ENCODE peak calls at places on chromosomes 11 and 22, in seven cellular contexts. One of them, this sample, is unnamed.
A peak's percentile ranks its signal among the peaks of the same experiment; 100 is the strongest.

GRCh38 chr11:134466035-134466908 is 54.2 kb upstream of the B3GAT1 start:
- DNase-seq in K562: no peak
- DNase-seq in suprapubic skin: no peak
- DNase-seq in H1: peak; percentile 55
- DNase-seq in endodermal cell: peak; percentile 85
- DNase-seq in transverse colon: peak; percentile 77
- DNase-seq in uterus: no peak
- DNase-seq in this sample: no peak

GRCh38 chr11:65559951-65560537 is 1.9 kb upstream of the LTBP3 start:
- DNase-seq in K562: peak; percentile 42
- DNase-seq in suprapubic skin: no peak
- DNase-seq in H1: no peak
- DNase-seq in endodermal cell: peak; percentile 74
- DNase-seq in transverse colon: peak; percentile 64
- DNase-seq in uterus: no peak
- DNase-seq in this sample: no peak

GRCh38 chr11:123461164-123461563 is 31.1 kb downstream of the GRAMD1B start:
- DNase-seq in K562: no peak
- DNase-seq in suprapubic skin: no peak
- DNase-seq in H1: no peak
- DNase-seq in endodermal cell: no peak
- DNase-seq in transverse colon: no peak
- DNase-seq in uterus: no peak
- DNase-seq in this sample: no peak

GRCh38 chr11:20608938-20609337 is 9.5 kb downstream of the SLC6A5 start:
- DNase-seq in K562: no peak
- DNase-seq in suprapubic skin: no peak
- DNase-seq in H1: no peak
- DNase-seq in endodermal cell: no peak
- DNase-seq in transverse colon: no peak
- DNase-seq in uterus: no peak
- DNase-seq in this sample: no peak

GRCh38 chr22:47203554-47203991 is 441.1 kb downstream of the TBC1D22A start:
- DNase-seq in K562: no peak
- DNase-seq in suprapubic skin: peak; percentile 76
- DNase-seq in H1: peak; percentile 27
- DNase-seq in endodermal cell: no peak
- DNase-seq in transverse colon: no peak
- DNase-seq in uterus: no peak
- DNase-seq in this sample: no peak

GRCh38 chr11:4191031-4191571 is 96.5 kb downstream of the RRM1 start:
- DNase-seq in K562: no peak
- DNase-seq in suprapubic skin: no peak
- DNase-seq in H1: peak; percentile 37
- DNase-seq in endodermal cell: no peak
- DNase-seq in transverse colon: no peak
- DNase-seq in uterus: no peak
- DNase-seq in this sample: no peak

GRCh38 chr11:17371614-17372013 is 16.8 kb downstream of the KCNJ11 start:
- DNase-seq in K562: peak; percentile 64
- DNase-seq in suprapubic skin: no peak
- DNase-seq in H1: no peak
- DNase-seq in endodermal cell: no peak
- DNase-seq in transverse colon: no peak
- DNase-seq in uterus: no peak
- DNase-seq in this sample: no peak

GRCh38 chr11:133118563-133119303 is 413.6 kb downstream of the OPCML start:
- DNase-seq in K562: no peak
- DNase-seq in suprapubic skin: no peak
- DNase-seq in H1: no peak
- DNase-seq in endodermal cell: no peak
- DNase-seq in transverse colon: no peak
- DNase-seq in uterus: no peak
- DNase-seq in this sample: no peak

GRCh38 chr11:88188251-88189030 is 13.2 kb upstream of the RAB38 start:
- DNase-seq in K562: peak; percentile 6
- DNase-seq in suprapubic skin: no peak
- DNase-seq in H1: no peak
- DNase-seq in endodermal cell: no peak
- DNase-seq in transverse colon: no peak
- DNase-seq in uterus: no peak
- DNase-seq in this sample: no peak

GRCh38 chr11:45432100-45432499 is 146.0 kb upstream of the SYT13 start:
- DNase-seq in K562: no peak
- DNase-seq in suprapubic skin: no peak
- DNase-seq in H1: no peak
- DNase-seq in endodermal cell: peak; percentile 69
- DNase-seq in transverse colon: no peak
- DNase-seq in uterus: no peak
- DNase-seq in this sample: no peak

DNA sequence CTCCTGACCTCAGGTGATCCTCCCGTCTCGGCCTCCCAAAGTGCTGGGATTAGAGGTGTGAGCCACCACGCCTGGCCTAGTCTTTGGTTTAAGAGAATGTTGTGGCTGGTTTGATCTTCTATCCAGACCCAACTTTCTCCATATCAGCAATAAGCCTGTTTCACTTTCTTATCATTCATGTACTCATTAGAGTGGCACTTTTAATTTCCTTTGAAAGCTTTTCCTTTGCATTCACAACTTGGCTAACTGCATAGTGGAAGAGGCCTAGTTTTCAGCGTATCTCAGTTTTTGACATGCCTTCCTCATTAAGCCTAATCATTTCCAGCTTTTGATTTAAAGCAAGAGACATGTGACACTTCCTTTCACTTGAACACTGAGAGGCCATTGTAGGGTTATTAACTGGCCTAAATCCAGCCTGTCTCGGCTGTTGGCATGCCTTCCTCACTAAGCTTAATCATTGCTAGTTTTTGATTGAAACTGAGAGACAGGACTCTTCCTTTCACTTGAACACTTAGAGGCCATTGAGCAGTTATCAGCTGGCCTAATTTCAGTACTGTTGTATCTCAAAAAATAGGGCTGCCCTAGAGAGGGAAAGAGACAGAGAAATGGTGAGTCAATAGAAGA is 13.1 kb upstream of the RPL3 start:
- DNase-seq in K562: no peak
- DNase-seq in suprapubic skin: no peak
- DNase-seq in H1: no peak
- DNase-seq in endodermal cell: no peak
- DNase-seq in transverse colon: no peak
- DNase-seq in uterus: no peak
- DNase-seq in this sample: no peak
- H3K4me3 ChIP-seq in K562: no peak overlapping the region
- H3K4me3 ChIP-seq in suprapubic skin: no peak overlapping the region
- H3K4me3 ChIP-seq in H1: no peak overlapping the region
- H3K4me3 ChIP-seq in endodermal cell: no peak overlapping the region
- H3K4me3 ChIP-seq in transverse colon: no peak overlapping the region
- H3K4me3 ChIP-seq in uterus: no peak overlapping the region
- H3K4me3 ChIP-seq in this sample: no peak overlapping the region

GRCh38 chr22:44807915-44808690 is 55.7 kb downstream of the ARHGAP8 start:
- DNase-seq in K562: peak; percentile 41
- DNase-seq in suprapubic skin: no peak
- DNase-seq in H1: peak; percentile 80
- DNase-seq in endodermal cell: peak; percentile 87
- DNase-seq in transverse colon: no peak
- DNase-seq in uterus: no peak
- DNase-seq in this sample: no peak
- TF ChIP-seq CTCF in K562: peak; percentile 32
- TF ChIP-seq CTCF in suprapubic skin: no peak
- TF ChIP-seq CTCF in H1: peak; percentile 86
- TF ChIP-seq CTCF in endodermal cell: peak; percentile 72
- TF ChIP-seq CTCF in transverse colon: no peak
- TF ChIP-seq CTCF in uterus: no peak
- TF ChIP-seq CTCF in this sample: peak; percentile 48

GRCh38 chr11:72111300-72111699 is 1.2 kb downstream of the ANAPC15 start:
- DNase-seq in K562: no peak
- DNase-seq in suprapubic skin: no peak
- DNase-seq in H1: no peak
- DNase-seq in endodermal cell: no peak
- DNase-seq in transverse colon: no peak
- DNase-seq in uterus: no peak
- DNase-seq in this sample: no peak
- H3K4me3 ChIP-seq in K562: peak overlapping the region; percentile 53
- H3K4me3 ChIP-seq in suprapubic skin: peak overlapping the region; percentile 55
- H3K4me3 ChIP-seq in H1: peak overlapping the region; percentile 86
- H3K4me3 ChIP-seq in endodermal cell: peak overlapping the region; percentile 95
- H3K4me3 ChIP-seq in transverse colon: no peak overlapping the region
- H3K4me3 ChIP-seq in uterus: no peak overlapping the region
- H3K4me3 ChIP-seq in this sample: peak overlapping the region; percentile 83

GRCh38 chr11:1382831-1383607 is 6.7 kb upstream of the BRSK2 start:
- DNase-seq in K562: peak; percentile 67
- DNase-seq in suprapubic skin: peak; percentile 90
- DNase-seq in H1: peak; percentile 78
- DNase-seq in endodermal cell: peak; percentile 89
- DNase-seq in transverse colon: peak; percentile 87
- DNase-seq in uterus: peak; percentile 67
- DNase-seq in this sample: peak; percentile 83
- TF ChIP-seq CTCF in K562: no peak
- TF ChIP-seq CTCF in suprapubic skin: no peak
- TF ChIP-seq CTCF in H1: no peak
- TF ChIP-seq CTCF in endodermal cell: peak; percentile 27
- TF ChIP-seq CTCF in transverse colon: no peak
- TF ChIP-seq CTCF in uterus: no peak
- TF ChIP-seq CTCF in this sample: no peak

GRCh38 chr11:102564110-102564509 is 33.6 kb upstream of the MMP7 start:
- DNase-seq in K562: peak; percentile 8
- DNase-seq in suprapubic skin: no peak
- DNase-seq in H1: no peak
- DNase-seq in endodermal cell: no peak
- DNase-seq in transverse colon: no peak
- DNase-seq in uterus: no peak
- DNase-seq in this sample: no peak

GRCh38 chr11:102559839-102560238 is 29.3 kb upstream of the MMP7 start:
- DNase-seq in K562: no peak
- DNase-seq in suprapubic skin: no peak
- DNase-seq in H1: no peak
- DNase-seq in endodermal cell: no peak
- DNase-seq in transverse colon: no peak
- DNase-seq in uterus: no peak
- DNase-seq in this sample: no peak

GRCh38 chr11:102555091-102555490 is 24.5 kb upstream of the MMP7 start:
- DNase-seq in K562: no peak
- DNase-seq in suprapubic skin: no peak
- DNase-seq in H1: no peak
- DNase-seq in endodermal cell: no peak
- DNase-seq in transverse colon: no peak
- DNase-seq in uterus: no peak
- DNase-seq in this sample: no peak

GRCh38 chr11:102561636-102562035 is 31.1 kb upstream of the MMP7 start:
- DNase-seq in K562: no peak
- DNase-seq in suprapubic skin: no peak
- DNase-seq in H1: no peak
- DNase-seq in endodermal cell: no peak
- DNase-seq in transverse colon: no peak
- DNase-seq in uterus: no peak
- DNase-seq in this sample: no peak

GRCh38 chr11:102560555-102561011 is 30.0 kb upstream of the MMP7 start:
- DNase-seq in K562: no peak
- DNase-seq in suprapubic skin: no peak
- DNase-seq in H1: no peak
- DNase-seq in endodermal cell: no peak
- DNase-seq in transverse colon: peak; percentile 15
- DNase-seq in uterus: no peak
- DNase-seq in this sample: peak; percentile 73
- H3K4me3 ChIP-seq in K562: no peak overlapping the region
- H3K4me3 ChIP-seq in suprapubic skin: peak overlapping the region; percentile 31
- H3K4me3 ChIP-seq in H1: no peak overlapping the region
- H3K4me3 ChIP-seq in endodermal cell: no peak overlapping the region
- H3K4me3 ChIP-seq in transverse colon: no peak overlapping the region
- H3K4me3 ChIP-seq in uterus: peak overlapping the region; percentile 18
- H3K4me3 ChIP-seq in this sample: no peak overlapping the region

DNA sequence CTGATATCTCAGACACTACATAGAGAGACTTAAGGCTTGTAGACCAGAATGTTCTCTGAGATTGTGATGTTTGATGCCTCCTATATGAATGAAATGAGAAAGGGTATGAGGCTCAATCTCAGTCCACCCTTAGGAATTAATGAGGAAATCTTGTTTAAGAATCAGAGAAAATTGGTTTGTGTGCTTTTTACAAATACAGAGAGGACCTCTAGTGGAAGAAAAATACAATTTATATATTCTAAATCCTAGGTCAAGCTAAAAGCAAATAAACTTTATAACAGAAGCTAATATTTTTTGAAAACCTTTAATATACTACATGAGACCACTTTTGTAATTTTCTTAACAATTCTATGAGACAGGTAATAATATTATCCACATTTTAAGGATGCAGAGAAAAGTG is 5.0 kb upstream of the OR52H1 start:
- DNase-seq in K562: no peak
- DNase-seq in suprapubic skin: no peak
- DNase-seq in H1: no peak
- DNase-seq in endodermal cell: no peak
- DNase-seq in transverse colon: no peak
- DNase-seq in uterus: no peak
- DNase-seq in this sample: no peak
- TF ChIP-seq CTCF in K562: peak; percentile 60
- TF ChIP-seq CTCF in suprapubic skin: no peak
- TF ChIP-seq CTCF in H1: no peak
- TF ChIP-seq CTCF in endodermal cell: peak; percentile 60
- TF ChIP-seq CTCF in transverse colon: no peak
- TF ChIP-seq CTCF in uterus: no peak
- TF ChIP-seq CTCF in this sample: peak; percentile 17

DNA sequence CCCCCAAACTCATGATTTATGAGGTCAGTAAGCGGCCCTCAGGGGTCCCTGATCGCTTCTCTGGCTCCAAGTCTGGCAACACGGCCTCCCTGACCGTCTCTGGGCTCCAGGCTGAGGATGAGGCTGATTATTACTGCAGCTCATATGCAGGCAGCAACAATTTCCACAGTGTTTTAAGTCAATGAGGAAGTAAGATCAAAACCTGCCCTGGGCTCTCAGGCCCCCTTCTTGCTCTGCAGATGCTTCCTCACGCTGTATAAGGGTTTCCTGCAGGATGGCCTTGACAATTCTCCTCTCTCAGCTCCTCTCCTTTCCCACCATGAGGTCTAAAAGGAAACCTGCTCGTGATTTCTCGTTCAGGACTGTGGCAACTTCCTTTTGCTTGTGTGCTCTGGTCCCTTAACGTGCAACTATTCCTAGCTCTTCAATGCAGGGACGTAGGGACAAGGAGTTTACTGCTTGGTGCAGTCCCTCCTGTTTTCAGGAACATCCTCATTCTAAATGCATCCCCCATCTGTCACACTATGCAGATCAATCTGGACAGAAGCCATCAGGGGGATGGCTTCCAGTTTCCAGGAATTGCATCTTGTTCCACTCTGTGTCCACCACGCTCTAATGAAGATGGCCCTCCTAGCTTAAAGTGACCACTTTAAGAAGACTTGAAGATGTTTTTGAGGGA is 64.4 kb upstream of the IGLL5 start:
- DNase-seq in K562: no peak
- DNase-seq in suprapubic skin: no peak
- DNase-seq in H1: no peak
- DNase-seq in endodermal cell: no peak
- DNase-seq in transverse colon: no peak
- DNase-seq in uterus: no peak
- DNase-seq in this sample: no peak
- H3K4me3 ChIP-seq in K562: no peak overlapping the region
- H3K4me3 ChIP-seq in suprapubic skin: no peak overlapping the region
- H3K4me3 ChIP-seq in H1: no peak overlapping the region
- H3K4me3 ChIP-seq in endodermal cell: no peak overlapping the region
- H3K4me3 ChIP-seq in transverse colon: no peak overlapping the region
- H3K4me3 ChIP-seq in uterus: no peak overlapping the region
- H3K4me3 ChIP-seq in this sample: no peak overlapping the region

GRCh38 chr22:29837780-29838598 is at the start of gene ASCC2:
- DNase-seq in K562: peak; percentile 97
- DNase-seq in suprapubic skin: peak; percentile 100
- DNase-seq in H1: peak; percentile 98
- DNase-seq in endodermal cell: peak; percentile 99
- DNase-seq in transverse colon: peak; percentile 100
- DNase-seq in uterus: peak; percentile 98
- DNase-seq in this sample: peak; percentile 95
- TF ChIP-seq CTCF in K562: no peak
- TF ChIP-seq CTCF in suprapubic skin: no peak
- TF ChIP-seq CTCF in H1: no peak
- TF ChIP-seq CTCF in endodermal cell: peak; percentile 21
- TF ChIP-seq CTCF in transverse colon: no peak
- TF ChIP-seq CTCF in uterus: no peak
- TF ChIP-seq CTCF in this sample: no peak

This sample was measured in GM06990.